ENCODE peak calls at places on chromosomes 5 and 9, in nine cellular contexts. L is left lung, K is osteoblast, P is RWPE2, Z is choroid plexus epithelial cell, J is AG09309, C is transverse colon, R is colonic mucosa, N is pancreas. V is an unnamed sample.

GRCh38 chr5:14816999-14817761 is 54.4 kb downstream of the ANKH start:
- DNase-seq in P (peak; percentile 79), R (no peak), Z (peak; percentile 94), L (no peak), N (no peak), C (no peak), K (peak; percentile 76), J (peak; percentile 88), V (peak; percentile 92)

GRCh38 chr9:105079457-105079856 is 151.5 kb upstream of the ABCA1 start:
- DNase-seq in L (no peak), C (no peak), Z (no peak), N (no peak), P (no peak), J (no peak), R (no peak), K (no peak), V (no peak)

GRCh38 chr9:87853843-87854242 is 28.8 kb upstream of the SPATA31E1 start:
- DNase-seq in P (no peak), C (no peak), Z (peak; percentile 57), R (no peak), L (no peak), N (no peak), J (no peak), K (no peak), V (no peak)

GRCh38 chr5:14669975-14670374 is 5.5 kb downstream of the OTULIN start:
- DNase-seq in C (no peak), L (no peak), P (no peak), J (no peak), N (no peak), R (no peak), Z (no peak), K (no peak), V (no peak)

GRCh38 chr9:99555792-99556191 is 265.9 kb upstream of the NR4A3 start:
- DNase-seq in C (no peak), L (no peak), J (no peak), Z (no peak), P (no peak), K (no peak), N (no peak), R (no peak), V (no peak)

GRCh38 chr9:89080193-89080592 is 88.9 kb downstream of the S1PR3 start:
- DNase-seq in P (no peak), R (peak; percentile 37), K (no peak), Z (no peak), N (no peak), L (no peak), C (peak; percentile 29), J (no peak), V (peak; percentile 77)

GRCh38 chr9:7320139-7320538 is 479.4 kb downstream of the DMAC1 start:
- DNase-seq in L (no peak), N (no peak), R (no peak), C (peak; percentile 8), J (peak; percentile 89), K (peak; percentile 42), P (no peak), Z (peak; percentile 88), V (peak; percentile 89)

GRCh38 chr5:37740331-37741066 is 99.3 kb downstream of the GDNF start:
- DNase-seq in K (peak; percentile 78), N (no peak), Z (peak; percentile 65), J (no peak), R (no peak), P (no peak), C (no peak), L (no peak), V (peak; percentile 60)

GRCh38 chr5:151205411-151205810 is 18.5 kb downstream of the CCDC69 start:
- DNase-seq in C (no peak), N (no peak), P (peak; percentile 44), R (no peak), J (no peak), K (no peak), Z (no peak), L (no peak), V (no peak)

GRCh38 chr5:172412724-172413260 is 41.5 kb downstream of the SH3PXD2B start:
- DNase-seq in Z (peak; percentile 91), C (peak; percentile 68), P (no peak), R (peak; percentile 63), J (peak; percentile 96), K (peak; percentile 91), N (peak; percentile 43), L (peak; percentile 91), V (peak; percentile 98)

GRCh38 chr9:99632349-99633038 is 189.2 kb upstream of the NR4A3 start:
- DNase-seq in P (no peak), N (no peak), C (no peak), K (no peak), Z (no peak), R (no peak), L (no peak), J (no peak), V (no peak)

GRCh38 chr5:156406023-156406422 is 79.1 kb downstream of the SGCD start:
- DNase-seq in J (no peak), L (no peak), K (no peak), C (no peak), Z (no peak), P (no peak), N (no peak), R (no peak), V (no peak)

GRCh38 chr9:89363921-89364663 is 45.8 kb downstream of the SECISBP2 start:
- DNase-seq in P (no peak), L (peak; percentile 27), K (peak; percentile 58), R (no peak), Z (no peak), J (no peak), N (no peak), C (no peak), V (no peak)

GRCh38 chr5:96253140-96253539 is 179.9 kb downstream of the PCSK1 start:
- DNase-seq in L (no peak), N (no peak), P (no peak), K (no peak), J (no peak), Z (no peak), C (no peak), R (no peak), V (no peak)

GRCh38 chr5:24188196-24188595 is 456.6 kb downstream of the CDH10 start:
- DNase-seq in L (no peak), J (no peak), P (no peak), C (no peak), Z (no peak), K (no peak), R (no peak), N (no peak), V (peak; percentile 8)

GRCh38 chr9:121883281-121884056 is 209.6 kb downstream of the TTLL11 start:
- DNase-seq in J (no peak), K (peak; percentile 86), Z (peak; percentile 64), C (no peak), R (no peak), L (no peak), P (no peak), N (no peak), V (no peak)

GRCh38 chr5:150183436-150183835 is 6.4 kb upstream of the SLC6A7 start:
- DNase-seq in P (no peak), L (no peak), N (no peak), J (no peak), R (no peak), Z (no peak), K (no peak), C (no peak), V (no peak)
- H3K4me3 ChIP-seq in P (no peak overlapping the region), L (no peak overlapping the region), N (no peak overlapping the region), J (no peak overlapping the region), R (no peak overlapping the region), Z (no peak overlapping the region), K (no peak overlapping the region), C (no peak overlapping the region), V (no peak overlapping the region)

DNA sequence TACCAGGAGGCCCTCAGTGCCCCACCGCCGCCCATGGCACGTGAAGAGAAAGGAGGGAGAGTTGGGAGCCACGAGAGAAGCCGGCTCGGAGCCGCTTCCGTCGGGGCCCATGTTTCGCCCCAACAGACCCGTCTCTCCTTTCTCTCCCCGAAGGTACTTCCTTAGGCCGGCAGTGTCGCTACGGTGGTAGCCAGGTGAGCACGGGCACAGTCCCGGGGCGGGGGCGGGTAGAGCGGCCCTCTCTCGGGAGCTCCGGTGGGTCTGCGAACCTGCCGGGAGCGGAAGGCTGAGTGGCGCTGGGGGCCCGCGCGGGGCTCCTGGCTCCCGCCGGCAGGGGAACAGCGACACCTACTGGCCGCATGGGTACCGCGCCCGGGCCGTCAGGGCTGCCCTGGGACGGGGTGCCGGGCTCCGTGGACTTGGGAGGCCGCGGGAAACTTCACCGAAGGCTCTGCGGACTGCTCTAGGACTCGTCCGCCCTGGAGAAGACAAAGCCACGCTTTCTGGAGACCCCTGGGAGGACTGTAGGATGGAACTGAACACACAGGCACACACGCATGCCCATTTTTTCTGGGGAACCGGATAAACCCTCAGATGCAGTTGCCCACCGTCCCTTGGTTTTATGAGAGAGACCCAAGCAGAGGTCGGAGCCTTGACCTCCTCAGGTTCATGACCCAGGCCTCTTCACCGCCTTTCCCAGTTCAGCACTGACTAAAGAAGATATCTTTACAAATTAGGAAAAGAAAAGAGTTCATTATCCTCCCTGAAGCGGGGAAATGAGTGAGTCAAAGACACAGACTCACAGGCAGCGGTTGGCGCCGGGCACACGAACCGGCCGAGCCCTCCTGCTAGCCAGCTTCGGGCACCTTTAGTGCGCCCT is 202.5 kb downstream of the MEF2C start:
- DNase-seq in J (no peak), P (no peak), K (peak; percentile 99), C (peak; percentile 75), R (peak; percentile 76), Z (peak; percentile 54), N (peak; percentile 72), L (peak; percentile 64), V (peak; percentile 47)
- TF ChIP-seq CTCF in J (peak; percentile 81), P (peak; percentile 95), K (peak; percentile 69), C (peak; percentile 80), R (peak; percentile 91), Z (peak; percentile 73), N (peak; percentile 99), L (peak; percentile 94), V (peak; percentile 65)

GRCh38 chr5:1642621-1643061 is 118.9 kb upstream of the LPCAT1 start:
- DNase-seq in J (no peak), C (no peak), Z (no peak), N (no peak), R (no peak), P (peak; percentile 42), K (peak; percentile 58), L (no peak), V (no peak)

GRCh38 chr5:1643651-1644392 is 120.1 kb upstream of the LPCAT1 start:
- DNase-seq in Z (no peak), R (no peak), C (no peak), K (peak; percentile 86), P (peak; percentile 59), L (no peak), N (no peak), J (no peak), V (no peak)

GRCh38 chr5:1642221-1642620 is 118.5 kb upstream of the LPCAT1 start:
- DNase-seq in K (no peak), P (peak; percentile 47), J (no peak), R (no peak), C (no peak), Z (no peak), L (no peak), N (no peak), V (no peak)

GRCh38 chr5:1647580-1647979 is 123.8 kb upstream of the LPCAT1 start:
- DNase-seq in L (no peak), Z (no peak), K (peak; percentile 27), P (no peak), N (no peak), J (no peak), C (no peak), R (no peak), V (no peak)

GRCh38 chr5:1644810-1645571 is 121.2 kb upstream of the LPCAT1 start:
- DNase-seq in P (peak; percentile 67), R (peak; percentile 79), J (no peak), N (peak; percentile 83), Z (peak; percentile 89), K (peak; percentile 98), L (peak; percentile 79), C (peak; percentile 83), V (peak; percentile 92)
- H3K4me3 ChIP-seq in P (no peak overlapping the region), R (no peak overlapping the region), J (no peak overlapping the region), N (no peak overlapping the region), Z (peak overlapping the region; percentile 29), K (peak overlapping the region; percentile 16), L (no peak overlapping the region), C (no peak overlapping the region), V (peak overlapping the region; percentile 42)

GRCh38 chr5:31581498-31582099 is 49.5 kb downstream of the C5orf22 start:
- DNase-seq in N (no peak), L (no peak), R (no peak), Z (peak; percentile 73), J (peak; percentile 16), C (no peak), P (no peak), K (no peak), V (peak; percentile 70)
- TF ChIP-seq CTCF in N (peak; percentile 33), L (peak; percentile 36), R (peak; percentile 32), Z (peak; percentile 47), J (peak; percentile 38), C (peak; percentile 44), P (peak; percentile 86), K (peak; percentile 52), V (peak; percentile 36)